ENCODE peak calls at places on chromosomes 16 and 17, in four cellular contexts. One of them, this sample, is unnamed.

GRCh38 chr17:75069783-75070182 is 18.0 kb upstream of the SLC16A5 start:
- DNase-seq in tibial nerve: no peak
- DNase-seq in gastrocnemius medialis: no peak
- DNase-seq in GM23248: peak
- DNase-seq in this sample: no peak

GRCh38 chr17:71023631-71024030 is 854.3 kb downstream of the KCNJ2 start:
- DNase-seq in tibial nerve: no peak
- DNase-seq in gastrocnemius medialis: no peak
- DNase-seq in GM23248: no peak
- DNase-seq in this sample: no peak

GRCh38 chr16:75234856-75235696 is 16.3 kb downstream of the CTRB1 start:
- DNase-seq in tibial nerve: no peak
- DNase-seq in gastrocnemius medialis: no peak
- DNase-seq in GM23248: no peak
- DNase-seq in this sample: no peak

GRCh38 chr16:68244903-68245853 is at the start of gene PLA2G15:
- DNase-seq in gastrocnemius medialis: peak
- DNase-seq in GM23248: peak
- DNase-seq in tibial nerve: peak
- DNase-seq in this sample: peak

GRCh38 chr17:65685110-65685509 is 123.7 kb upstream of the AXIN2 start:
- DNase-seq in tibial nerve: no peak
- DNase-seq in gastrocnemius medialis: no peak
- DNase-seq in GM23248: no peak
- DNase-seq in this sample: no peak

GRCh38 chr17:82931696-82932060 is 91.9 kb upstream of the ZNF750 start:
- DNase-seq in GM23248: peak
- DNase-seq in gastrocnemius medialis: peak
- DNase-seq in tibial nerve: peak
- DNase-seq in this sample: peak

GRCh38 chr17:38674013-38674748 is 576 bp downstream of the EPOP start:
- DNase-seq in GM23248: peak
- DNase-seq in gastrocnemius medialis: no peak
- DNase-seq in tibial nerve: no peak
- DNase-seq in this sample: no peak

GRCh38 chr17:7436556-7437368 is 1.5 kb downstream of the TMEM102 start:
- DNase-seq in GM23248: peak
- DNase-seq in gastrocnemius medialis: peak
- DNase-seq in tibial nerve: peak
- DNase-seq in this sample: no peak

GRCh38 chr16:58628845-58629680 is 563 bp downstream of the CNOT1 start:
- DNase-seq in tibial nerve: peak
- DNase-seq in gastrocnemius medialis: peak
- DNase-seq in GM23248: peak
- DNase-seq in this sample: peak

GRCh38 chr17:3826191-3826590 is 19.9 kb downstream of the NCBP3 start:
- DNase-seq in GM23248: peak
- DNase-seq in gastrocnemius medialis: no peak
- DNase-seq in tibial nerve: no peak
- DNase-seq in this sample: no peak

GRCh38 chr17:81917565-81918332 is at the start of gene SIRT7:
- DNase-seq in tibial nerve: peak
- DNase-seq in gastrocnemius medialis: peak
- DNase-seq in GM23248: peak
- DNase-seq in this sample: no peak

GRCh38 chr16:75860654-75861053 is 134.4 kb upstream of the CPHXL start:
- DNase-seq in tibial nerve: no peak
- DNase-seq in GM23248: no peak
- DNase-seq in gastrocnemius medialis: no peak
- DNase-seq in this sample: no peak

GRCh38 chr17:1647802-1648581 is 1.7 kb downstream of the RILP start:
- DNase-seq in tibial nerve: no peak
- DNase-seq in gastrocnemius medialis: no peak
- DNase-seq in GM23248: peak
- DNase-seq in this sample: no peak

GRCh38 chr16:85265161-85265784 is 153.0 kb upstream of the CIBAR2 start:
- DNase-seq in GM23248: no peak
- DNase-seq in gastrocnemius medialis: no peak
- DNase-seq in tibial nerve: no peak
- DNase-seq in this sample: no peak

GRCh38 chr16:8648867-8649266 is 25.6 kb upstream of the ABAT start:
- DNase-seq in GM23248: no peak
- DNase-seq in gastrocnemius medialis: no peak
- DNase-seq in tibial nerve: no peak
- DNase-seq in this sample: no peak

GRCh38 chr16:54007504-54007903 is 279.1 kb downstream of the IRX3 start:
- DNase-seq in gastrocnemius medialis: no peak
- DNase-seq in tibial nerve: no peak
- DNase-seq in GM23248: no peak
- DNase-seq in this sample: no peak

GRCh38 chr16:15583526-15583925 is 59.4 kb downstream of the MARF1 start:
- DNase-seq in gastrocnemius medialis: no peak
- DNase-seq in tibial nerve: no peak
- DNase-seq in GM23248: no peak
- DNase-seq in this sample: no peak

GRCh38 chr17:27575100-27575911 is 55.7 kb upstream of the LGALS9 start:
- DNase-seq in gastrocnemius medialis: no peak
- DNase-seq in tibial nerve: no peak
- DNase-seq in GM23248: no peak
- DNase-seq in this sample: no peak

GRCh38 chr16:15539197-15539596 is 103.8 kb downstream of the MARF1 start:
- DNase-seq in tibial nerve: no peak
- DNase-seq in gastrocnemius medialis: no peak
- DNase-seq in GM23248: no peak
- DNase-seq in this sample: no peak

GRCh38 chr17:72466199-72466598 is 345.4 kb downstream of the SOX9 start:
- DNase-seq in gastrocnemius medialis: no peak
- DNase-seq in GM23248: peak
- DNase-seq in tibial nerve: no peak
- DNase-seq in this sample: no peak

GRCh38 chr16:11610121-11610505 is 23.4 kb upstream of the LITAF start:
- DNase-seq in gastrocnemius medialis: no peak
- DNase-seq in tibial nerve: no peak
- DNase-seq in GM23248: no peak
- DNase-seq in this sample: no peak

GRCh38 chr16:49457196-49457595 is 83.6 kb downstream of the C16orf78 start:
- DNase-seq in gastrocnemius medialis: no peak
- DNase-seq in GM23248: no peak
- DNase-seq in tibial nerve: no peak
- DNase-seq in this sample: no peak

GRCh38 chr16:83176802-83177201 is 550.0 kb downstream of the CDH13 start:
- DNase-seq in GM23248: no peak
- DNase-seq in tibial nerve: no peak
- DNase-seq in gastrocnemius medialis: no peak
- DNase-seq in this sample: no peak

GRCh38 chr16:85419503-85420408 is 193.4 kb upstream of the GSE1 start:
- DNase-seq in tibial nerve: no peak
- DNase-seq in gastrocnemius medialis: no peak
- DNase-seq in GM23248: no peak
- DNase-seq in this sample: no peak

GRCh38 chr17:75910699-75911098 is 6.0 kb upstream of the MRPL38 start:
- DNase-seq in GM23248: no peak
- DNase-seq in tibial nerve: no peak
- DNase-seq in gastrocnemius medialis: no peak
- DNase-seq in this sample: no peak

GRCh38 chr16:68458101-68458500 is 9.8 kb upstream of the SMPD3 start:
- DNase-seq in tibial nerve: no peak
- DNase-seq in gastrocnemius medialis: no peak
- DNase-seq in GM23248: no peak
- DNase-seq in this sample: no peak

GRCh38 chr16:53507464-53508180 is 4.6 kb upstream of the AKTIP start:
- DNase-seq in gastrocnemius medialis: no peak
- DNase-seq in GM23248: no peak
- DNase-seq in tibial nerve: no peak
- DNase-seq in this sample: no peak

DNA sequence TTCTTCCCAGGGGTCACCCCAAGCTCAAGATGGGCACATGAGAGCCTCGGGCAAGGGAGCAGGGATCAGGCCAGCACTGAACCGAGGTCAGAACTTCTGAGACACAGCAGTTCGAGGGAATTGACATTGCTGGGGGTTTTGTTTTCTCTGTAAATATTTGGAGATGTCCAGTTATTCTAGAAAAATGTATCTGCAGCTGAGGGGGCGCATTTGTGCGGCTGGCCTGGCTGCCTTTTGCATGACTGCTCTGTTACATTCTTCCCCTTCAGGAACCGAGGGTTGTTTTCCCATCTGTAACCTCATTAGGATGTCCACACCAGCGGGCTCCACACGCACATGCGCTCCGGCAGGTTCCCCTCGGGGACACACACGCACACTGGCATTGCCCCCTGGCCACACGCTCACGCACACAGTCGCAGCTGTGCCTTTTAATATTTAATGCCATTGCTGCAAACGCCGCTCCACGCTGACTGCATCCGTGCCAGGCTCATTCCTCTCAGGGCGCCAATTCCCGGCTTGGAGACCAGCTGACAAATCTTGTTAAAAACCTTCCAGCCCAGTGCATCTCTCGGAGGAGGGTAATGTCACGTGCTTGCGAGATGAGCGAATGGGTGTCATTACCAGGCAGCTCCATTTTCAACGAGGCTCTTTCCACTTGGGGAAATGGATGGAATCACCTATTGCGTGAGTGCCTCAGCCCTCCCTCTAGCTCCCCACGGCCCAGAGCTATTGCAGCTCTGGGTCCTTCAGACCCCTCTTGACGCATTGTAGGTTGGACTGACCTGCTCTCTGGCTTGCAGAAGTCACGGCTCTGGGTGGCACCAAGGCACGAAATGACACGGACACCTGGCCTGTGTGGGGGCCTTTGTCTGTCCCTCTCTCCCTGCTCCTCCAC is 13.2 kb downstream of the CCR7 start:
- DNase-seq in gastrocnemius medialis: no peak
- DNase-seq in tibial nerve: no peak
- DNase-seq in GM23248: peak
- DNase-seq in this sample: peak
- H3K27ac ChIP-seq in gastrocnemius medialis: peak
- H3K27ac ChIP-seq in tibial nerve: peak
- H3K27ac ChIP-seq in GM23248: peak
- H3K27ac ChIP-seq in this sample: peak

GRCh38 chr17:42778570-42778969 is 1.8 kb upstream of the WNK4 start:
- DNase-seq in tibial nerve: no peak
- DNase-seq in gastrocnemius medialis: no peak
- DNase-seq in GM23248: no peak
- DNase-seq in this sample: no peak

GRCh38 chr17:42772945-42773289 is 332 bp upstream of the VPS25 start:
- DNase-seq in tibial nerve: no peak
- DNase-seq in GM23248: no peak
- DNase-seq in gastrocnemius medialis: no peak
- DNase-seq in this sample: no peak

GRCh38 chr17:42775534-42776098 is 2.4 kb downstream of the VPS25 start:
- DNase-seq in GM23248: peak
- DNase-seq in tibial nerve: no peak
- DNase-seq in gastrocnemius medialis: no peak
- DNase-seq in this sample: no peak

GRCh38 chr17:42773290-42774035 is at the start of gene VPS25:
- DNase-seq in gastrocnemius medialis: peak
- DNase-seq in tibial nerve: peak
- DNase-seq in GM23248: peak
- DNase-seq in this sample: peak

DNA sequence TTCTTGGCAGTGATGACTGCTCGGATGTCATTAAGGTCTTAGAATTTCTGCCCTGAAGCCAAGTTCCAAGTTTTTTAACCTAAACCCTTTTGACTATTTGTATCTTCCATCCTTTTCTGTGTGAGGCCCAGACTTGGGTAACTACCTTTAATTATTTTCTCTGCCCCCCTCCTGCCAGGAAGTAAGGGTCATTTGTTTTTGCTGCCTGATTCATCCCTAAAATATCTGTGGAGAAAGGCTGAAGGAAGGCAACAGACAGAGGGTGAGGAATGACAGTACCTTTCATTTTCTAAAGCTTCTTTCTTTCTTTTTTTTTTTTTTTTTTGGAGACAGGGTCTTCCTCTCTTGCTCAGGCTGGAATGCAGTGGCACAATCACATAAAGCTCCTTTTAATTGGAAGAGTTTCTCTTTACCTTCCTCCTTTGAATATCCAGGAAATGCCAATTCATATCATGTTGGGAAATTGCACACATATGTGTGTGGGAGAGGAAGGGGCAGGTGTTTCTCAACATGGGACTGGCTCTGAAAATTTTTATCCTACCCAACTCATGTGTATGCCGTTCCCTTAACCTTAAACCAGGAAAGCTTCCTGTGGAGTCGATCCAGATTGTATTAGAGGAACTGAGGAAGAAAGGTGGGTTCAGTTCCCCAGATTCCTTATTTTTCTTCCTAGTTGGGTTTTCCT is 959 bp downstream of the VPS25 start:
- DNase-seq in tibial nerve: no peak
- DNase-seq in gastrocnemius medialis: no peak
- DNase-seq in GM23248: peak
- DNase-seq in this sample: no peak
- H3K27ac ChIP-seq in tibial nerve: peak
- H3K27ac ChIP-seq in gastrocnemius medialis: peak
- H3K27ac ChIP-seq in GM23248: peak
- H3K27ac ChIP-seq in this sample: peak

DNA sequence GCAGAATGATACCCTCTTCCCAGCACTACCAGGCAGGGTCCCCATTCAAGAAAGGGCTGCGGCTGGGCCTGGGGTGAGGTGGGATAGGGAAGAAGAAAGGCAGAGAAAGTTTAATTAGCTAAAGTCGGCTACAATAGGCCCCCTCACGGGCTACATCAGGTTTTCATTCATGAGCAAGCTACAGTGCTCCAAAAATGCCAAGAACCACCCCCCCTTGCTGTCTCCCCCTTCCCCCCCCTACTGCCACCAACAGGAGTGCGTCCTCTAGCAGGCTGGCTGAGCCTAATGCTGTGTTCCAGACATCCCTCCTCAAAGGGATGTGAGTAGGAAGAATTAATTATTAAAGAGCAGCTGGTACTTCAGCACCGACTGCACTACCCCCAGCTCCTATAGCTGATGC is 2.2 kb downstream of the HDAC5 start:
- DNase-seq in gastrocnemius medialis: no peak
- DNase-seq in tibial nerve: no peak
- DNase-seq in GM23248: no peak
- DNase-seq in this sample: no peak
- H3K27ac ChIP-seq in gastrocnemius medialis: peak
- H3K27ac ChIP-seq in tibial nerve: peak
- H3K27ac ChIP-seq in GM23248: no peak
- H3K27ac ChIP-seq in this sample: no peak

DNA sequence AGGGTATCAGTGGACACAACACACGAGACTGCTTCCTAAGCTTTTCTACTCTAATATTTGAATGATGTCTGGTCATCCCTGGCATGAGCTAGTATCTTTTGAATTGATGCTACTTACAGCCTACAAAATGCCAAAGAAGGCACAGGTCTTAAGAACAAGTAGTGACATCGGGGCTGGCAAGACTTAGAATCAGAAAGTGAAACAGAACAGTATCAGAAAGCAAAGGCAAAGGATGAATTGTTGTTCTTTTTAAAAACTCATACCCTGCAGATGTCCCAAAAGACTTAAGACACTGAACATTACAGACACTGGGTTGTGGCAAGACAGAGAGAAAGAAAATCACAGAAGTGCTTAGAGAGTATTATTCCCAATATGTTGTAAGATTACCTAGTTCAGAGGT is 12.7 kb downstream of the ZNF19 start:
- DNase-seq in gastrocnemius medialis: no peak
- DNase-seq in tibial nerve: no peak
- DNase-seq in GM23248: no peak
- DNase-seq in this sample: no peak
- H3K27ac ChIP-seq in gastrocnemius medialis: no peak
- H3K27ac ChIP-seq in tibial nerve: no peak
- H3K27ac ChIP-seq in GM23248: no peak
- H3K27ac ChIP-seq in this sample: no peak

GRCh38 chr17:78432226-78432894 is 53.9 kb downstream of the PGS1 start:
- DNase-seq in gastrocnemius medialis: no peak
- DNase-seq in tibial nerve: peak
- DNase-seq in GM23248: peak
- DNase-seq in this sample: no peak
- H3K27ac ChIP-seq in gastrocnemius medialis: no peak
- H3K27ac ChIP-seq in tibial nerve: no peak
- H3K27ac ChIP-seq in GM23248: no peak
- H3K27ac ChIP-seq in this sample: no peak

This sample was measured in AG04450.